ENCODE peak calls at places on chromosomes 1 and 21, in six cellular contexts. J, G, B, R, T and M are unnamed samples.

GRCh38 chr1:214753236-214753852 is 150.3 kb downstream of the CENPF start:
- DNase-seq in B (no peak), G (no peak), J (peak; percentile 28), T (no peak), R (no peak), M (no peak)

GRCh38 chr1:193103759-193104495 is 1.3 kb downstream of the GLRX2 start:
- DNase-seq in B (peak; percentile 18), J (no peak), G (peak; percentile 36), R (no peak), T (no peak), M (no peak)

GRCh38 chr1:197269053-197269452 is 1.0 kb downstream of the CRB1 start:
- DNase-seq in J (no peak), G (no peak), B (no peak), T (peak; percentile 29), R (no peak), M (no peak)

GRCh38 chr1:178932966-178933603 is 62.2 kb upstream of the ANGPTL1 start:
- DNase-seq in R (no peak), J (no peak), G (no peak), B (no peak), T (no peak), M (no peak)

GRCh38 chr1:71586030-71586429 is 505.2 kb upstream of the ZRANB2 start:
- DNase-seq in B (no peak), J (no peak), T (no peak), R (no peak), G (no peak), M (no peak)

GRCh38 chr1:158864595-158864994 is 33.4 kb downstream of the MNDA start:
- DNase-seq in G (no peak), R (no peak), T (no peak), B (no peak), J (no peak), M (no peak)

GRCh38 chr1:16152521-16153087 is 3.3 kb downstream of the EPHA2 start:
- DNase-seq in R (no peak), J (no peak), B (no peak), T (no peak), G (peak; percentile 63), M (peak; percentile 44)

GRCh38 chr1:26694185-26694572 is 1.6 kb upstream of the ARID1A start:
- DNase-seq in T (no peak), J (no peak), B (no peak), R (no peak), G (no peak), M (no peak)

GRCh38 chr1:75440274-75440673 is 170.6 kb downstream of the SLC44A5 start:
- DNase-seq in R (no peak), T (no peak), B (no peak), J (no peak), G (no peak), M (no peak)

GRCh38 chr1:208880433-208881100 is 636.4 kb upstream of the PLXNA2 start:
- DNase-seq in B (peak; percentile 26), J (no peak), G (no peak), T (no peak), R (no peak), M (no peak)

GRCh38 chr1:105100102-105100501 is 1350.4 kb downstream of the AMY1C start:
- DNase-seq in J (no peak), B (no peak), T (no peak), R (no peak), G (no peak), M (no peak)

GRCh38 chr1:176843352-176844297 is 320.9 kb downstream of the ASTN1 start:
- DNase-seq in B (peak; percentile 24), R (peak; percentile 1), G (peak; percentile 59), T (no peak), J (no peak), M (peak; percentile 41)

GRCh38 chr1:87833158-87833557 is 504.5 kb downstream of the LMO4 start:
- DNase-seq in G (peak; percentile 93), J (no peak), R (no peak), B (no peak), T (no peak), M (peak; percentile 91)

GRCh38 chr1:19811206-19811851 is 3.8 kb downstream of the RNF186 start:
- DNase-seq in G (peak; percentile 73), T (peak; percentile 9), J (peak; percentile 79), B (no peak), R (peak; percentile 61), M (peak; percentile 49)

GRCh38 chr1:189821838-189822237 is 655.8 kb downstream of the BRINP3 start:
- DNase-seq in J (no peak), G (peak; percentile 86), B (no peak), R (no peak), T (no peak), M (peak; percentile 36)

GRCh38 chr1:199279872-199280649 is 641.2 kb downstream of the PTPRC start:
- DNase-seq in J (no peak), B (no peak), T (no peak), G (peak; percentile 21), R (no peak), M (peak; percentile 51)

GRCh38 chr21:32021319-32022027 is 148.7 kb downstream of the HUNK start:
- DNase-seq in J (peak; percentile 89), T (no peak), R (no peak), B (no peak), G (no peak), M (no peak)

GRCh38 chr1:198467342-198467741 is 73.1 kb downstream of the ATP6V1G3 start:
- DNase-seq in J (no peak), G (no peak), B (peak; percentile 22), R (no peak), T (no peak), M (no peak)

GRCh38 chr21:26449161-26449560 is 123.9 kb downstream of the CYYR1 start:
- DNase-seq in B (no peak), R (no peak), J (no peak), T (no peak), G (peak; percentile 50), M (peak; percentile 43)

GRCh38 chr1:84141177-84142003 is 2.7 kb upstream of the PRKACB start:
- DNase-seq in R (peak; percentile 79), J (no peak), G (peak; percentile 48), T (no peak), B (no peak), M (peak; percentile 40)

GRCh38 chr21:35352066-35352770 is 303.1 kb upstream of the RUNX1 start:
- DNase-seq in T (no peak), J (no peak), B (no peak), R (no peak), G (peak; percentile 58), M (peak; percentile 71)

GRCh38 chr1:18211764-18212163 is 104.2 kb downstream of the IGSF21 start:
- DNase-seq in T (no peak), B (no peak), R (no peak), G (no peak), J (no peak), M (no peak)

GRCh38 chr1:69535490-69535889 is 32.2 kb upstream of the LRRC7 start:
- DNase-seq in R (no peak), B (no peak), G (no peak), T (no peak), J (no peak), M (no peak)

GRCh38 chr1:213041443-213041842 is 9.6 kb upstream of the RPS6KC1 start:
- DNase-seq in B (peak; percentile 67), T (no peak), G (peak; percentile 84), J (no peak), R (no peak), M (peak; percentile 77)

GRCh38 chr1:168320149-168320548 is 39.5 kb downstream of the TBX19 start:
- DNase-seq in B (no peak), G (no peak), J (no peak), T (no peak), R (no peak), M (no peak)

GRCh38 chr21:44706026-44706705 is 5.2 kb downstream of the TSPEAR start:
- DNase-seq in B (no peak), J (no peak), T (no peak), G (no peak), R (no peak), M (no peak)

GRCh38 chr21:16117851-16118592 is 388.2 kb downstream of the USP25 start:
- DNase-seq in J (no peak), R (no peak), T (no peak), G (peak; percentile 85), B (peak; percentile 64), M (peak; percentile 88)

GRCh38 chr1:172040466-172040865 is 199.2 kb downstream of the DNM3 start:
- DNase-seq in T (no peak), R (no peak), B (peak; percentile 80), G (peak; percentile 47), J (no peak), M (peak; percentile 58)

GRCh38 chr1:79323240-79324025 is 316.9 kb upstream of the ADGRL4 start:
- DNase-seq in R (no peak), G (peak; percentile 98), T (no peak), J (no peak), B (peak; percentile 87), M (peak; percentile 100)

GRCh38 chr21:35853321-35853922 is 206.9 kb downstream of the SETD4 start:
- DNase-seq in J (no peak), B (no peak), T (no peak), G (no peak), R (no peak), M (peak; percentile 60)

GRCh38 chr1:193537266-193538003 is 351.0 kb upstream of the B3GALT2 start:
- DNase-seq in B (no peak), G (no peak), R (no peak), T (no peak), J (no peak), M (no peak)

GRCh38 chr1:177451191-177451590 is 280.4 kb downstream of the BRINP2 start:
- DNase-seq in T (no peak), J (no peak), G (no peak), R (no peak), B (no peak), M (no peak)

GRCh38 chr21:46001821-46002681 is 20.5 kb downstream of the COL6A1 start:
- DNase-seq in T (no peak), J (peak; percentile 70), R (no peak), B (no peak), G (no peak), M (no peak)

GRCh38 chr1:199545780-199546179 is 481.7 kb upstream of the NR5A2 start:
- DNase-seq in T (no peak), G (peak; percentile 22), J (no peak), R (no peak), B (peak; percentile 25), M (no peak)

GRCh38 chr1:13888351-13888996 is 188.5 kb downstream of the PRDM2 start:
- DNase-seq in R (no peak), G (no peak), B (no peak), J (no peak), T (no peak), M (no peak)